ENCODE peak calls at places on chromosome 15, in five cellular contexts. M is NCI-H1417, S is GM04503, F is hippocampal formation, K is HFF-Myc. T is an unnamed sample.

GRCh38 chr15:42511010-42511396 is 15.6 kb downstream of the SNAP23 start:
- DNase-seq in M (no peak), S (peak), F (no peak), K (no peak), T (peak)

GRCh38 chr15:71677352-71677751 is 133.0 kb upstream of the NR2E3 start:
- DNase-seq in M (no peak), S (no peak), F (no peak), K (no peak), T (no peak)

GRCh38 chr15:41838400-41838897 is at the start of gene PLA2G4B:
- DNase-seq in M (no peak), S (no peak), F (no peak), K (no peak), T (no peak)

GRCh38 chr15:41982133-41982930 is 10.0 kb upstream of the EHD4 start:
- DNase-seq in M (no peak), S (no peak), F (no peak), K (no peak), T (no peak)

GRCh38 chr15:79981861-79982455 is 11.0 kb upstream of the BCL2A1 start:
- DNase-seq in M (peak), S (no peak), F (no peak), K (no peak), T (no peak)

GRCh38 chr15:32646304-32646703 is 4.8 kb downstream of the SCG5 start:
- DNase-seq in M (peak), S (no peak), F (no peak), K (no peak), T (no peak)

GRCh38 chr15:22263738-22264137 is 183.4 kb downstream of the OR4M2 start:
- DNase-seq in M (no peak), S (no peak), F (no peak), K (no peak), T (no peak)

GRCh38 chr15:31485911-31486461 is 159.4 kb downstream of the KLF13 start:
- DNase-seq in M (no peak), S (no peak), F (no peak), K (no peak), T (no peak)

GRCh38 chr15:95410757-95411156 is 919.7 kb upstream of the NR2F2 start:
- DNase-seq in M (no peak), S (no peak), F (no peak), K (no peak), T (no peak)

GRCh38 chr15:31317980-31318342 is 8.7 kb upstream of the KLF13 start:
- DNase-seq in M (no peak), S (no peak), F (no peak), K (no peak), T (no peak)

GRCh38 chr15:80160570-80161156 is 7.9 kb downstream of the FAH start:
- DNase-seq in M (no peak), S (peak), F (peak), K (peak), T (peak)

GRCh38 chr15:20357139-20358065 is 184.2 kb downstream of the GOLGA6L6 start:
- DNase-seq in M (no peak), S (no peak), F (no peak), K (no peak), T (no peak)

GRCh38 chr15:90087454-90088154 is 14.7 kb downstream of the IDH2 start:
- DNase-seq in M (no peak), S (no peak), F (peak), K (no peak), T (peak)

GRCh38 chr15:40470423-40471104 is at the start of gene CHST14:
- DNase-seq in M (peak), S (no peak), F (peak), K (no peak), T (peak)

GRCh38 chr15:82999905-83000671 is 11.4 kb downstream of the C15orf40 start:
- DNase-seq in M (peak), S (no peak), F (peak), K (peak), T (peak)

GRCh38 chr15:90956551-90957104 is 1.9 kb downstream of the RCCD1 start:
- DNase-seq in M (peak), S (no peak), F (peak), K (peak), T (peak)

GRCh38 chr15:25240461-25241021 is 198.3 kb downstream of the UBE3A start:
- DNase-seq in M (no peak), S (no peak), F (no peak), K (no peak), T (no peak)

GRCh38 chr15:89958107-89958805 is 42.9 kb upstream of the ZNF710 start:
- DNase-seq in M (no peak), S (no peak), F (no peak), K (no peak), T (no peak)

GRCh38 chr15:61038387-61038786 is 190.7 kb downstream of the RORA start:
- DNase-seq in M (peak), S (no peak), F (no peak), K (no peak), T (no peak)

GRCh38 chr15:78323693-78324092 is 16.5 kb upstream of the CRABP1 start:
- DNase-seq in M (no peak), S (no peak), F (no peak), K (no peak), T (no peak)

GRCh38 chr15:77002436-77002835 is 7.5 kb downstream of the PSTPIP1 start:
- DNase-seq in M (no peak), S (no peak), F (no peak), K (no peak), T (no peak)

GRCh38 chr15:69713726-69714559 is 261.3 kb downstream of the RPLP1 start:
- DNase-seq in M (no peak), S (no peak), F (no peak), K (no peak), T (peak)

GRCh38 chr15:55846108-55846707 is 103.3 kb upstream of the PRTG start:
- DNase-seq in M (peak), S (peak), F (no peak), K (peak), T (peak)

GRCh38 chr15:96264351-96264798 is 66.1 kb upstream of the NR2F2 start:
- DNase-seq in M (no peak), S (no peak), F (no peak), K (no peak), T (no peak)

GRCh38 chr15:88635343-88635742 is 3.5 kb upstream of the ISG20 start:
- DNase-seq in M (no peak), S (no peak), F (no peak), K (peak), T (no peak)

GRCh38 chr15:35349916-35350315 is 196.0 kb downstream of the DPH6 start:
- DNase-seq in M (no peak), S (peak), F (no peak), K (no peak), T (no peak)

GRCh38 chr15:85950101-85950500 is 129.6 kb upstream of the AGBL1 start:
- DNase-seq in M (no peak), S (no peak), F (no peak), K (no peak), T (no peak)

GRCh38 chr15:31297221-31297879 is 29.3 kb upstream of the KLF13 start:
- DNase-seq in M (no peak), S (no peak), F (no peak), K (no peak), T (no peak)

GRCh38 chr15:73433878-73434277 is 9.1 kb upstream of the REC114 start:
- DNase-seq in M (no peak), S (no peak), F (no peak), K (no peak), T (no peak)

GRCh38 chr15:70156781-70157261 is 59.1 kb upstream of the TLE3 start:
- DNase-seq in M (peak), S (no peak), F (peak), K (no peak), T (peak)

GRCh38 chr15:57156210-57156887 is 220.0 kb upstream of the CGNL1 start:
- DNase-seq in M (no peak), S (no peak), F (peak), K (no peak), T (no peak)

GRCh38 chr15:52788099-52788986 is 1.8 kb downstream of the ONECUT1 start:
- DNase-seq in M (peak), S (no peak), F (no peak), K (no peak), T (no peak)

GRCh38 chr15:67880651-67881182 is 40.9 kb upstream of the RNU6-1 start:
- DNase-seq in M (no peak), S (no peak), F (no peak), K (no peak), T (no peak)

GRCh38 chr15:77836901-77837648 is 204.4 kb upstream of the LINGO1 start:
- DNase-seq in M (no peak), S (no peak), F (no peak), K (no peak), T (no peak)

GRCh38 chr15:78909791-78910228 is 35.0 kb downstream of the CTSH start:
- DNase-seq in M (no peak), S (no peak), F (no peak), K (no peak), T (peak)

GRCh38 chr15:100718075-100718980 is 115.9 kb downstream of the ASB7 start:
- DNase-seq in M (no peak), S (no peak), F (no peak), K (no peak), T (no peak)

GRCh38 chr15:29170496-29170895 is 99.1 kb downstream of the NSMCE3 start:
- DNase-seq in M (no peak), S (no peak), F (no peak), K (no peak), T (no peak)

GRCh38 chr15:40289140-40289775 is 6.4 kb upstream of the ANKRD63 start:
- DNase-seq in M (no peak), S (no peak), F (no peak), K (no peak), T (no peak)

T was measured in ELR.